ENCODE peak calls at places on chromosomes 4 and X, in ten cellular contexts. X, Y, S, K, H, V, C, F, W and Z are unnamed samples.

GRCh38 chr4:99536148-99536728 is 25.4 kb downstream of the C4orf17 start:
- DNase-seq in F (no peak), H (no peak), W (no peak), X (no peak), K (no peak), Y (no peak), S (no peak), V (peak), C (no peak), Z (no peak)

GRCh38 chr4:74946196-74946595 is 13.3 kb downstream of the PARM1 start:
- DNase-seq in W (no peak), V (no peak), F (no peak), H (no peak), Y (no peak), C (no peak), K (no peak), S (no peak), X (no peak), Z (no peak)

GRCh38 chr4:747546-748170 is 42.0 kb downstream of the PCGF3 start:
- DNase-seq in F (no peak), H (no peak), V (no peak), Y (no peak), C (no peak), S (no peak), W (no peak), X (no peak), K (no peak), Z (no peak)

GRCh38 chr4:184762100-184762499 is 28.2 kb upstream of the CENPU start:
- DNase-seq in V (no peak), Y (peak), F (no peak), C (no peak), X (no peak), W (no peak), H (no peak), K (no peak), S (no peak), Z (peak)

GRCh38 chrX:3094261-3094660 is 53.0 kb downstream of the ARSF start:
- DNase-seq in V (no peak), H (no peak), W (no peak), X (no peak), K (no peak), Y (no peak), F (peak), S (no peak), C (no peak), Z (no peak)

GRCh38 chrX:107537815-107538214 is 88.4 kb downstream of the FRMPD3 start:
- DNase-seq in X (no peak), F (peak), K (no peak), W (no peak), C (no peak), Y (peak), V (peak), H (peak), S (peak), Z (peak)

GRCh38 chr4:8248091-8248490 is 21.5 kb upstream of the HTRA3 start:
- DNase-seq in K (no peak), W (no peak), F (no peak), X (no peak), Y (no peak), S (no peak), V (no peak), C (no peak), H (no peak), Z (no peak)

GRCh38 chrX:106139048-106139447 is 29.1 kb upstream of the PWWP3B start:
- DNase-seq in H (no peak), X (no peak), C (no peak), Y (no peak), K (no peak), F (no peak), W (no peak), S (no peak), V (no peak), Z (no peak)

GRCh38 chrX:75156537-75156945 is 458 bp upstream of the ABCB7 start:
- DNase-seq in H (peak), K (no peak), Y (no peak), X (no peak), F (no peak), W (no peak), C (no peak), S (peak), V (peak), Z (peak)

GRCh38 chrX:79408623-79409322 is 41.6 kb upstream of the ITM2A start:
- DNase-seq in C (no peak), H (no peak), K (no peak), S (no peak), W (no peak), X (no peak), F (no peak), Y (no peak), V (no peak), Z (no peak)

GRCh38 chrX:154750301-154751120 is at the start of gene GAB3:
- DNase-seq in W (peak), S (peak), H (peak), F (no peak), X (peak), K (no peak), Y (peak), V (peak), C (peak), Z (peak)

GRCh38 chrX:124383367-124383766 is 37.0 kb downstream of the SH2D1A start:
- DNase-seq in F (no peak), X (no peak), W (no peak), Y (no peak), H (no peak), C (no peak), V (no peak), S (no peak), K (no peak), Z (no peak)

GRCh38 chrX:12973561-12974216 is 1.2 kb upstream of the TMSB4X start:
- DNase-seq in H (no peak), S (no peak), W (peak), K (no peak), V (no peak), X (peak), C (no peak), F (no peak), Y (peak), Z (peak)

GRCh38 chr4:74503580-74503979 is 58.6 kb downstream of the AREG start:
- DNase-seq in H (no peak), Y (no peak), X (no peak), S (peak), C (no peak), K (no peak), W (no peak), F (peak), V (peak), Z (no peak)

GRCh38 chr4:123785515-123785914 is 388.9 kb downstream of the SPRY1 start:
- DNase-seq in Y (no peak), W (no peak), S (peak), C (no peak), F (peak), K (peak), V (peak), X (peak), H (no peak), Z (no peak)

GRCh38 chrX:106875151-106875550 is 28.0 kb downstream of the RIPPLY1 start:
- DNase-seq in W (no peak), X (no peak), Y (no peak), S (no peak), F (no peak), K (no peak), V (peak), C (no peak), H (no peak), Z (no peak)

GRCh38 chr4:120517966-120518365 is 404.6 kb downstream of the PRDM5 start:
- DNase-seq in W (no peak), C (no peak), V (peak), Y (no peak), X (no peak), K (peak), S (peak), F (peak), H (no peak), Z (peak)